ENCODE peak calls at places on chromosomes 3 and 15, in four cellular contexts. M is IMR-90, S is H9, F is heart left ventricle. U is an unnamed sample.

GRCh38 chr3:43073836-43074220 is 32.1 kb downstream of the POMGNT2 start:
- DNase-seq in M (no peak), F (no peak), S (no peak), U (no peak)

GRCh38 chr15:69996321-69996720 is 101.4 kb downstream of the TLE3 start:
- DNase-seq in M (no peak), S (no peak), F (no peak), U (no peak)

GRCh38 chr3:180804871-180805430 is 107.5 kb upstream of the FXR1 start:
- DNase-seq in S (peak; percentile 79), F (peak; percentile 47), M (peak; percentile 9), U (peak; percentile 65)

GRCh38 chr15:62857411-62857853 is 185.1 kb upstream of the TPM1 start:
- DNase-seq in M (no peak), S (no peak), F (no peak), U (no peak)

GRCh38 chr15:30919877-30920550 is 16.3 kb downstream of the FAN1 start:
- DNase-seq in M (no peak), F (no peak), S (no peak), U (no peak)

GRCh38 chr3:184727357-184728060 is 15.6 kb upstream of the MAGEF1 start:
- DNase-seq in F (peak; percentile 50), S (peak; percentile 88), M (peak; percentile 72), U (peak; percentile 72)

GRCh38 chr3:119235151-119235550 is 5.5 kb downstream of the B4GALT4 start:
- DNase-seq in S (no peak), M (peak; percentile 61), F (no peak), U (no peak)

GRCh38 chr3:110583373-110583935 is 488.2 kb upstream of the NECTIN3 start:
- DNase-seq in M (peak; percentile 41), S (no peak), F (no peak), U (no peak)

GRCh38 chr3:25080461-25080860 is 347.6 kb upstream of the RARB start:
- DNase-seq in M (no peak), F (no peak), S (no peak), U (no peak)

GRCh38 chr3:168794427-168794826 is 698.7 kb upstream of the GOLIM4 start:
- DNase-seq in S (no peak), F (no peak), M (no peak), U (no peak)

GRCh38 chr15:100291106-100291505 is 50.7 kb downstream of the ADAMTS17 start:
- DNase-seq in M (no peak), F (no peak), S (no peak), U (no peak)

GRCh38 chr3:180679178-180680096 is at the start of gene CCDC39:
- DNase-seq in S (peak; percentile 92), F (peak; percentile 50), M (peak; percentile 49), U (no peak)

GRCh38 chr3:87370007-87370406 is 93.6 kb upstream of the POU1F1 start:
- DNase-seq in S (no peak), M (no peak), F (no peak), U (no peak)

GRCh38 chr15:76206325-76206976 is 104.8 kb downstream of the ETFA start:
- DNase-seq in M (peak; percentile 31), F (peak; percentile 93), S (no peak), U (peak; percentile 79)

GRCh38 chr15:85582076-85582718 is 201.8 kb downstream of the AKAP13 start:
- DNase-seq in M (peak; percentile 24), S (no peak), F (no peak), U (peak; percentile 79)

GRCh38 chr3:184783309-184783708 is 28.7 kb upstream of the VPS8 start:
- DNase-seq in F (no peak), M (peak; percentile 38), S (no peak), U (no peak)

GRCh38 chr15:89870688-89871288 is 23.0 kb downstream of the AP3S2 start:
- DNase-seq in M (no peak), F (no peak), S (no peak), U (no peak)

GRCh38 chr3:8622873-8623725 is 21.5 kb downstream of the SSUH2 start:
- DNase-seq in M (peak; percentile 70), S (peak; percentile 92), F (peak; percentile 71), U (peak; percentile 78)

GRCh38 chr3:53890726-53891499 is 746 bp downstream of the SELENOK start:
- DNase-seq in M (peak; percentile 42), S (no peak), F (peak; percentile 50), U (no peak)

GRCh38 chr3:189488241-189488767 is 142.9 kb upstream of the TP63 start:
- DNase-seq in F (no peak), M (no peak), S (no peak), U (no peak)

GRCh38 chr3:56985460-56986327 is 74.8 kb upstream of the SPATA12 start:
- DNase-seq in F (no peak), S (no peak), M (peak; percentile 38), U (peak; percentile 52)

DNA sequence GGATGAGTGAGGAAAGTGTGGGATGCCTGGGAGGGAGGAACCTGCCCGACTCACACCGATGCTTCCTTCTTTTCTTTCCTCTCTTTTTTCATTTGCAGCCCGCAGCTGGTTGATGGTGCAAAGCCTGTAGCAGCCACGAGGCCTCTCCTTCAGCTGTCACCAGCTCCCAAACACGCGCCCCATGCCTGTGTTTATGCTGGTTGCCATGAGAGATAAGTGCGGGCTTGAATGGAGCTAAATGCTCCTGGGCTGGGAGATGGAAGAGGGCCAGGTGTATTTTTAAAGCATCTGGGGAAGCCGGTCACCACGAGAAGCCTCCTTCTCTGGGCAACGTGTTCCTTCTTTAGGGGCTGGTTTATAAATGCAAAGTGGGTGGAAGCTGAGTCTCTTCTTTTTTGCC is 9.3 kb downstream of the COLQ start:
- DNase-seq in F (peak; percentile 89), M (peak; percentile 27), S (no peak), U (no peak)
- H3K27ac ChIP-seq in F (peak overlapping the region; percentile 68), M (no peak overlapping the region), S (no peak overlapping the region), U (peak overlapping the region; percentile 7)

GRCh38 chr15:92035961-92036360 is 182.5 kb downstream of the SLCO3A1 start:
- DNase-seq in F (no peak), M (no peak), S (no peak), U (no peak)
- H3K27ac ChIP-seq in F (no peak overlapping the region), M (no peak overlapping the region), S (no peak overlapping the region), U (peak overlapping the region; percentile 7)

GRCh38 chr3:27963519-27963918 is 241.4 kb upstream of the EOMES start:
- DNase-seq in S (no peak), M (no peak), F (no peak), U (no peak)
- H3K27ac ChIP-seq in S (no peak overlapping the region), M (no peak overlapping the region), F (no peak overlapping the region), U (no peak overlapping the region)

GRCh38 chr15:60916032-60916673 is 312.9 kb downstream of the RORA start:
- DNase-seq in M (no peak), F (no peak), S (no peak), U (no peak)

GRCh38 chr15:60916674-60917468 is 312.2 kb downstream of the RORA start:
- DNase-seq in F (peak; percentile 86), M (peak; percentile 85), S (peak; percentile 87), U (peak; percentile 91)

GRCh38 chr15:60913901-60914300 is 315.2 kb downstream of the RORA start:
- DNase-seq in M (no peak), F (no peak), S (no peak), U (no peak)

GRCh38 chr15:60912984-60913697 is 316.0 kb downstream of the RORA start:
- DNase-seq in F (no peak), M (no peak), S (no peak), U (no peak)

DNA sequence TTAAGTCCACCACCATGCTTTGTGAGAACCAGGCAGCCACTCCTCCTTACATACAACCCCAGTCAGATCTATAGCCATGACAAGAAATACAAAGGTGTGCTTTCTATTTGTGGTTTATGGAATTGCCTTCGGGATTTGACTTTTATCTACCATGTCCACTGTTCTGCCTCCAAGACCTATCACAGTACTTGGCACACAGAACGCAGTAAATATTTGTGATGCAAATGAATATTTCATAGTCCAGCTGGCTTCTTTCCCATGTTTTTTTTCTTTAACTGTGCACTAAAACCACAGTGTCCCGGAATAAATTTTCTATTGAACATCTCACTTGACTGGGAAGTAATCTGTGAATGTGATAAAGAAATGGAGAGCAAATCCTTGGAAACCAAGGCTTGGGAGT is 314.7 kb downstream of the RORA start:
- DNase-seq in F (no peak), S (no peak), M (no peak), U (no peak)
- H3K27ac ChIP-seq in F (no peak overlapping the region), S (no peak overlapping the region), M (no peak overlapping the region), U (no peak overlapping the region)

GRCh38 chr15:87706001-87706400 is 550.5 kb downstream of the NTRK3 start:
- DNase-seq in M (no peak), S (no peak), F (no peak), U (no peak)
- H3K27ac ChIP-seq in M (no peak overlapping the region), S (no peak overlapping the region), F (no peak overlapping the region), U (no peak overlapping the region)

GRCh38 chr15:88631464-88632028 is 7.3 kb upstream of the ISG20 start:
- DNase-seq in F (no peak), M (no peak), S (no peak), U (no peak)
- H3K27ac ChIP-seq in F (no peak overlapping the region), M (no peak overlapping the region), S (no peak overlapping the region), U (no peak overlapping the region)

DNA sequence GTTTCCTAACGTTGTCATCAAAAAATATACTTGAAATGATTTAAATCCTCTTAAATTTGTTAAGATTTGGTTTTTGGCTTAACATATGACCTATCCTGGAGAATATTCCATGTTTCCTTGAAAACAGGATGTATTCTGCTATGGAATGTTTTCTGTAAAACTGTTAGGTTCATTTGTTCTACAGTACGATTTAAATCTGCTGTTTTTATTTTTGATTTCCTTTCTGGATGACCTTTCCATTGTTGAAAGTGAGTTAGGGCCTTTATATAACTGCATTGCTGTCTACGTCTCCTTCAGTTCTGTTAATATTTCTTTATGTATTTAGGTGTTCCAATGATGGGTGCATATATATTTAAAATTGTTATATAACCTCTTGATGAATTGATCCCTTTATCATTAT is 465.3 kb upstream of the ALCAM start:
- DNase-seq in F (no peak), S (no peak), M (no peak), U (no peak)
- H3K27ac ChIP-seq in F (no peak overlapping the region), S (no peak overlapping the region), M (no peak overlapping the region), U (no peak overlapping the region)